ENCODE peak calls at places on chromosomes 3 and 15, in four cellular contexts. M is mesendoderm, P is IMR-90, L is H1. R is an unnamed sample.

GRCh38 chr3:193556841-193557240 is 2.1 kb upstream of the ATP13A4 start:
- DNase-seq in M (no peak), P (no peak), L (no peak), R (no peak)

GRCh38 chr3:110755345-110755744 is 316.3 kb upstream of the NECTIN3 start:
- DNase-seq in M (no peak), P (no peak), L (no peak), R (no peak)

GRCh38 chr3:13144163-13145023 is 71.2 kb upstream of the IQSEC1 start:
- DNase-seq in M (no peak), P (no peak), L (no peak), R (no peak)

GRCh38 chr3:43106293-43106628 is 382 bp upstream of the POMGNT2 start:
- DNase-seq in M (no peak), P (no peak), L (no peak), R (no peak)

GRCh38 chr15:99051308-99051707 is 43.7 kb upstream of the PGPEP1L start:
- DNase-seq in M (no peak), P (no peak), L (no peak), R (no peak)

GRCh38 chr3:31917303-31917903 is 63.7 kb downstream of the OSBPL10 start:
- DNase-seq in M (peak), P (no peak), L (no peak), R (no peak)

GRCh38 chr3:77038928-77039605 is 832 bp upstream of the ROBO2 start:
- DNase-seq in M (peak), P (peak), L (no peak), R (peak)

GRCh38 chr15:49423021-49423420 is at the start of gene FGF7:
- DNase-seq in M (peak), P (peak), L (no peak), R (no peak)

GRCh38 chr15:80639168-80639555 is 55.9 kb upstream of the ABHD17C start:
- DNase-seq in M (no peak), P (no peak), L (no peak), R (no peak)

GRCh38 chr3:50714953-50715352 is 40.2 kb downstream of the DOCK3 start:
- DNase-seq in M (no peak), P (no peak), L (no peak), R (no peak)

GRCh38 chr3:104519968-104520655 is 846.6 kb upstream of the ALCAM start:
- DNase-seq in M (peak), P (no peak), L (no peak), R (no peak)
- H2BK120ac ChIP-seq in M (no peak), P (no peak), L (peak), R (peak)

DNA sequence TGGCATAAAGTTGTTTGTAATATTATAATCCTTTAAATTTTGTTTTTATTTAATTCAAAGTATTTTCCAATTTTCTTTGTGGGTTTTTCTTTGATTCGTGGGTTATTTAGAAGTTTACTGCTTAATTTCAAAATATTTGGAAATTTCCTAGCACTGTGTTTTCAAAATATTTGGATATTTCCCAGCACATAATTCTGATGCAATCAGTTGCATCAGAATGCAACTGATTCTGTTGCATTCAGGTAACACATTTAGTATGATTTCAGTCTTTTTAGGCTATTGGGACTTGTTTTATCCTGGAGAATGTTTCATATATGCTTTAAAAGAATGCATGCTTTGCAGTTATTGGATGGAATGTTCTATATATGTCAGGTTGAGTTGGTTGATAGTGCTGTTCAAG is 18.2 kb upstream of the PRR23C start:
- DNase-seq in M (no peak), P (no peak), L (no peak), R (no peak)
- H4K5ac ChIP-seq in M (no peak), P (no peak), L (no peak), R (no peak)

GRCh38 chr15:31150732-31151212 is 49.2 kb upstream of the TRPM1 start:
- DNase-seq in M (no peak), P (no peak), L (peak), R (peak)
- H2BK120ac ChIP-seq in M (peak), P (no peak), L (peak), R (peak)

GRCh38 chr3:100209169-100209568 is 51.6 kb upstream of the TBC1D23 start:
- DNase-seq in M (no peak), P (no peak), L (no peak), R (no peak)

GRCh38 chr3:100209948-100210776 is 50.6 kb upstream of the TBC1D23 start:
- DNase-seq in M (no peak), P (peak), L (no peak), R (no peak)

GRCh38 chr3:100207886-100208285 is 52.9 kb upstream of the TBC1D23 start:
- DNase-seq in M (no peak), P (no peak), L (no peak), R (no peak)

GRCh38 chr3:100205161-100205560 is 55.6 kb upstream of the TBC1D23 start:
- DNase-seq in M (no peak), P (peak), L (no peak), R (no peak)

DNA sequence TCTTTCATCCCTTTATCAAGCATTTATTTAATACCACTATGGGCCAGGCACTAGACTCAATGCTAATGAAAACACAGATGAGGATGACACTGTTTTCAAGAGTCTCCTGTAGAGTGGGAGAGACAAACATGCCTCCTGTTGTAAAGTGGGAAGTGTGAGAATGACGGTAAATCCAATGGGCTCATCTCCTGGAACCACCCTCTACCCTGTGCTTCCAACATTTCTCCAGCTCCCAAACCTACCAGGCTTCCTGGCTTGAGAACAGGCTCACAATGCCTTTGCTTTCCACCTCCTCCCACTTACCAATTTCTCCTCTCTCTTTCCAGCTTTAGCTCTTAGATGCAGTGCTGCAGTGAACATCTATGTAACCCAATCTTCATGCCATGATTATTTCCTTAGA is 54.1 kb upstream of the TBC1D23 start:
- DNase-seq in M (no peak), P (no peak), L (no peak), R (no peak)
- H4K5ac ChIP-seq in M (no peak), P (no peak), L (no peak), R (no peak)

DNA sequence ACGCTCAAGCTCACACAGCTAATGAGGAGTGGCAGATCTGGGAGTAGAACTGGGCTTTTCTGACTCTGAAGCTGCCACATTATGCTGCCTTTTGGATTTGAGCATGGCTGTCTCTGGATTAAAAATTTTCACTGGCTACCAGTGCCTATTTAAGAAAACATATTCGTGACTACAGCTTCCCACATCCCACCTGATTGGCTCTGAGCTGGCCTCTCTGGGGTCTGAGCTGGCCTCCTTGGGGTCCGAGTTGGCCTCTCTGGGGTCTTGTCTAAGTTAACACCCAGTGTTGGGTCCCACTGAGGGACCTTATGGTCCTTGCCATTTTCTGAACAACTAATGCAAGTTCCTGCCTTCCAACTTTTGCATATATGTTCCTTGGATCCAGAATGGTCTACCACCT is 42.7 kb downstream of the ATP2B2 start:
- DNase-seq in M (no peak), P (no peak), L (no peak), R (no peak)
- H2BK120ac ChIP-seq in M (no peak), P (no peak), L (no peak), R (no peak)

GRCh38 chr3:170357176-170357919 is at the start of gene SKIL:
- DNase-seq in M (peak), P (peak), L (no peak), R (peak)

GRCh38 chr3:170359178-170359704 is 1.7 kb downstream of the SKIL start:
- DNase-seq in M (no peak), P (no peak), L (no peak), R (no peak)

GRCh38 chr3:170356596-170357175 is 829 bp upstream of the SKIL start:
- DNase-seq in M (peak), P (peak), L (peak), R (peak)

GRCh38 chr3:170355738-170356595 is 1.5 kb upstream of the SKIL start:
- DNase-seq in M (peak), P (peak), L (no peak), R (peak)

GRCh38 chr3:170357920-170358854 is 672 bp downstream of the SKIL start:
- DNase-seq in M (peak), P (peak), L (no peak), R (peak)
- H4K5ac ChIP-seq in M (no peak), P (peak), L (peak), R (no peak)

DNA sequence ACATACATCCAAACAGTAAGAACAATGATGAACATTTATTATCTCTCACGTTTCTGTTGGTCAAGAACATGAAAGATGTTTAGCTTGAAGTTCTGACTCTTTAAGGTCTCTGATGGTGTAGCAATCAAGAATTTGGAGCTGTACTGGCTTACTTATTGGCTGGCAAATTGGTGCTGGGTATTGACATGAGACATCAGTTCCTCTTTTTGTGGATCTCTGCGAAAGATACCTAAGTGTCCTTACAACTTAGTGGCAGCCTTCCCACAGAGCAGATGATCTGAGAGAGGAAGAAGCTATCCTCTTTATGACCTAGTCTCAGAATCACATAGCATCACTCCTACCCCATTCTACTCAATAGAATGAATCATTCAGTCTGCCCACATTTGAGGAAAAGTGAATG is 309.8 kb upstream of the DCBLD2 start:
- DNase-seq in M (no peak), P (no peak), L (no peak), R (no peak)
- H2BK120ac ChIP-seq in M (no peak), P (no peak), L (no peak), R (no peak)

R was measured in H9.